ENCODE peak calls at places on chromosomes 5 and 9, in seven cellular contexts. W, S, R, U, C, Y and D are unnamed samples.

GRCh38 chr9:36550135-36550534 is 22.6 kb upstream of the MELK start:
- DNase-seq in C (no peak), S (no peak), U (no peak), R (no peak), Y (no peak), W (no peak), D (no peak)

GRCh38 chr5:122707796-122708195 is 67.1 kb upstream of the SNX2 start:
- DNase-seq in C (no peak), W (no peak), S (no peak), R (no peak), U (no peak), Y (no peak), D (no peak)

GRCh38 chr5:61010759-61011460 is 65.9 kb downstream of the NDUFAF2 start:
- DNase-seq in C (no peak), S (no peak), U (no peak), R (no peak), W (peak), Y (no peak), D (no peak)

GRCh38 chr5:109703827-109704226 is 14.1 kb downstream of the MAN2A1 start:
- DNase-seq in R (no peak), Y (no peak), S (no peak), U (no peak), C (no peak), W (no peak), D (no peak)

GRCh38 chr9:69549310-69550202 is 122.6 kb downstream of the APBA1 start:
- DNase-seq in W (peak), C (peak), S (peak), Y (no peak), R (no peak), U (peak), D (no peak)

GRCh38 chr5:32332971-32333370 is 20.2 kb upstream of the MTMR12 start:
- DNase-seq in W (peak), S (no peak), R (no peak), Y (no peak), U (no peak), C (no peak), D (no peak)

GRCh38 chr5:14009575-14009974 is 65.1 kb upstream of the DNAH5 start:
- DNase-seq in C (peak), U (no peak), R (no peak), S (no peak), W (peak), Y (no peak), D (no peak)

GRCh38 chr9:112012026-112012902 is 115.7 kb downstream of the UGCG start:
- DNase-seq in R (peak), U (peak), C (no peak), Y (no peak), S (peak), W (peak), D (no peak)

GRCh38 chr5:72645447-72645846 is 138.2 kb upstream of the ZNF366 start:
- DNase-seq in W (no peak), S (no peak), R (no peak), C (no peak), Y (no peak), U (no peak), D (no peak)

GRCh38 chr9:1129382-1129781 is 79.2 kb downstream of the DMRT2 start:
- DNase-seq in S (no peak), C (no peak), W (no peak), R (no peak), Y (no peak), U (no peak), D (no peak)

GRCh38 chr5:104551628-104552027 is 989.0 kb upstream of the NUDT12 start:
- DNase-seq in C (no peak), Y (no peak), S (no peak), W (no peak), R (no peak), U (no peak), D (no peak)

GRCh38 chr5:83636141-83636540 is 84.5 kb downstream of the HAPLN1 start:
- DNase-seq in U (no peak), R (no peak), C (no peak), S (no peak), W (peak), Y (no peak), D (no peak)

GRCh38 chr9:74948897-74949296 is 3.8 kb downstream of the C9orf40 start:
- DNase-seq in C (no peak), S (no peak), Y (no peak), U (no peak), W (no peak), R (no peak), D (no peak)

GRCh38 chr9:68749579-68750159 is 44.6 kb downstream of the PIP5K1B start:
- DNase-seq in R (no peak), U (no peak), S (no peak), W (no peak), C (no peak), Y (no peak), D (no peak)